ENCODE peak calls at places on chromosomes 4 and X, in five cellular contexts. F is cardiac muscle cell, E is esophagus squamous epithelium, R is lower lobe of right lung, T is psoas muscle. D is an unnamed sample.

GRCh38 chrX:24506082-24506481 is 41.0 kb downstream of the PDK3 start:
- DNase-seq in F (no peak), E (no peak), R (no peak), T (no peak), D (no peak)

GRCh38 chrX:132876933-132877332 is 81.5 kb downstream of the HS6ST2 start:
- DNase-seq in F (no peak), E (no peak), R (no peak), T (no peak), D (no peak)

GRCh38 chr4:138499627-138500026 is 257.5 kb upstream of the SLC7A11 start:
- DNase-seq in F (no peak), E (no peak), R (no peak), T (no peak), D (no peak)

GRCh38 chr4:125368161-125368560 is 53.4 kb downstream of the FAT4 start:
- DNase-seq in F (no peak), E (no peak), R (no peak), T (no peak), D (no peak)

GRCh38 chr4:73066928-73067327 is 2.6 kb downstream of the COX18 start:
- DNase-seq in F (no peak), E (no peak), R (no peak), T (no peak), D (no peak)

GRCh38 chrX:70444326-70445196 is at the start of gene DLG3:
- DNase-seq in F (peak; percentile 57), E (no peak), R (no peak), T (no peak), D (no peak)

GRCh38 chr4:53778122-53778521 is 186.8 kb upstream of the LNX1 start:
- DNase-seq in F (no peak), E (no peak), R (no peak), T (no peak), D (no peak)

GRCh38 chrX:40267334-40268118 is 169.8 kb upstream of the BCOR start:
- DNase-seq in F (no peak), E (no peak), R (no peak), T (peak; percentile 28), D (peak; percentile 13)

DNA sequence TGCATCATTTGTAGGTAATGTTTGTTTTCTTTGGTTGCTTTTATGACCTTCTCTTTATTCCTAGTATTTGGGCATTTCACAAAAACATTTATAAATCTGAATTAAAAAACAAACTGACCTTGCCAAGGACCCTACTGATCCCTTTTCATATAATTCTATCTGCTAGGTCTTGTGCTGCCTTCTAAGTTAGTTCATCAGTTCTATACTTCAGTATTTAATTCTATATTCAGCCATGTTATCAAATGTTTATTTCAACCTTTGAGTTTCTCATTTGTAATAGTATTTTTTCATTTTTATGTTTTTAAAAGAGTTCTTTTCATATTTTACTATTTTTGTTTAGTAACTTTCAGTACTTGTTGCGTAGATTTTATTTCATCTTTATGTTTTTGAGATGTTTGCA is 155.3 kb downstream of the SNCA start:
- DNase-seq in F (no peak), E (no peak), R (no peak), T (no peak), D (no peak)
- H3K4me3 ChIP-seq in F (no peak overlapping the region), E (no peak overlapping the region), R (no peak overlapping the region), T (no peak overlapping the region), D (no peak overlapping the region)

DNA sequence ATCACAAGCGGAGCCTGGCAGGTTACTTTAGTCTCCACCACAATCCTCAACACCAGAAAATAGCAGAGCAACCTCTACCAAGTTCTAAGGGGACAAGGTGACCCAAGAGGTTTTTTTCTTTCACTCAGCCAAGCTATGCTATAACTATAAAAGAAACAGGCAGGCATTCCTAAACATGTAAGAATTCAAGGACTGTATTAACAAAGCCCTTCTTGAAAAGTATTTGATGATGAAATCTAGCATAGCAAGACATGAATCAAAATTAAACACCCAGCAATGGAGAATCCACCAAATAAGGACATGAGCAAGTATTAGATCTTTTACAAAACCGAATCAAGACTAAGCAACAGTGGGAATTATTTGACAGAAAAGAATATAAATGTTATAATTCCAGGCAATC is 25.7 kb upstream of the C1QTNF7 start:
- DNase-seq in F (no peak), E (no peak), R (no peak), T (no peak), D (no peak)
- H3K36me3 ChIP-seq in F (no peaks in the 10 kb centered on the region), E (no peaks in the 10 kb centered on the region), R (no peaks in the 10 kb centered on the region), T (no peaks in the 10 kb centered on the region), D (no peaks in the 10 kb centered on the region)

DNA sequence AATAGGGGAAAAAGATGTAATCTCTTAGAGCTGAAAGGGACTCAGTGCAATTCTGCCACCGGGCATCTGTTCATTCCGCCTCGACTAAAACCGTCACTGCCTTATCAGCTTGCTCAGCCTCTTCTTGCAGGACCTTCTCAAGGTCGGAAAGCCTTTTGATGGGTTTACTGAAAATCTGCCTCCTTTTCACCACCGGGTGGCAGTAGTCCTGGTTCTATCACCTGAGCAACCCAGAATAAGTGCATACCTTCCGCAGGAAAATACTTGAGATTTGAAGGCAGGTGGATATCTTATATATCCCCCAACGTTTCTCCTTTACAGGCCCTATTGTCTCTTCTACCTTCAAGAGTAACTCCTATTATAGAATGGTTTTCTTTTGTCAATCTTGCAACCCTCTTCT is 103.4 kb upstream of the PAK3 start:
- DNase-seq in F (peak; percentile 52), E (no peak), R (no peak), T (no peak), D (no peak)
- TF ChIP-seq CTCF in F (peak; percentile 44), E (no peak), R (peak; percentile 14), T (peak; percentile 31), D (no peak)

GRCh38 chr4:110515676-110516075 is 39.7 kb downstream of the ENPEP start:
- DNase-seq in F (no peak), E (no peak), R (no peak), T (no peak), D (no peak)

GRCh38 chr4:110512901-110513300 is 36.9 kb downstream of the ENPEP start:
- DNase-seq in F (no peak), E (no peak), R (no peak), T (no peak), D (no peak)

GRCh38 chr4:110514889-110515479 is 39.0 kb downstream of the ENPEP start:
- DNase-seq in F (peak; percentile 48), E (no peak), R (no peak), T (no peak), D (no peak)

GRCh38 chr4:110518889-110519490 is 43.0 kb downstream of the ENPEP start:
- DNase-seq in F (peak; percentile 57), E (no peak), R (no peak), T (no peak), D (no peak)

DNA sequence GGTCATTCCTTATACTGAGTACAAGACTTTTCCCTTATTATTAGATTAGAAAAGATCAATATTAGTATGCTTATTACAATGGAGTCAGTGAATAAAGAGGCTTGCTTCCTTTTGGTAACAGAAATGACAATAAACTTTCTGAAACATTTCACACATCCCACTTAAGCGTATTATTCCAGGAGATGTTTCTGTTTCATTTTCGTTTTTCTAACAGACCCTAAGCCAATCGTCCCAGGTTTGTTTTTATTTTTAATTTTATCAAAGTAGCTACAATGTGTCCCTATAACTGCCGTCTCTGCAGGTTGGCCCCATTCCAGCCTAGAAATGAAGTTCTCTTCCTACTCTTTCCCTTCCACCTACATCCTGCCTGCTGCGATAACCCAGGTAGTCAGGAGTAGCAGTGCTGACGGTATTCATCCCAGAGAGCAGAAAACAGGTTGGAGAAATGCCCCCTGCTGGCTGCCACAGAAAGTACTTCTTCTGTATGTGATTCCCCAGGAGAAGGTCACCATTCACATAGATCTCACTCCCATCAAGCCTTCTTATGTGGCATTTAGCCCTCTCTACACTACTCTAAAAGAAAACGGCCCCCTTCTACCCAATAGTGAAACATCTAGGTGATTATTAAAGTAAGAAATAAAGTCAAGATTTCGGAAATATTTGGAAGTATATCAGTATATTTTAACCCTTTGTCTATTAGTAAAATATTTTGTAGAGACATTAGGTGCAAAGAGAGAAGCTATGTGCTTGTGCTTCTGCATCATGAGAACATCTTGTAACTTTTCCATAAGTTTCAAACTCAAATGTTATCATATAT is 40.4 kb downstream of the ENPEP start:
- DNase-seq in F (peak; percentile 78), E (no peak), R (peak; percentile 65), T (peak; percentile 34), D (peak; percentile 53)
- H3K4me3 ChIP-seq in F (no peak overlapping the region), E (peak overlapping the region; percentile 64), R (peak overlapping the region; percentile 51), T (peak overlapping the region; percentile 53), D (peak overlapping the region; percentile 16)

GRCh38 chrX:13816899-13817298 is at the start of gene GPM6B:
- DNase-seq in F (no peak), E (no peak), R (no peak), T (no peak), D (no peak)
- H3K36me3 ChIP-seq in F (no peaks in the 10 kb centered on the region), E (no peaks in the 10 kb centered on the region), R (no peaks in the 10 kb centered on the region), T (no peaks in the 10 kb centered on the region), D (no peaks in the 10 kb centered on the region)

DNA sequence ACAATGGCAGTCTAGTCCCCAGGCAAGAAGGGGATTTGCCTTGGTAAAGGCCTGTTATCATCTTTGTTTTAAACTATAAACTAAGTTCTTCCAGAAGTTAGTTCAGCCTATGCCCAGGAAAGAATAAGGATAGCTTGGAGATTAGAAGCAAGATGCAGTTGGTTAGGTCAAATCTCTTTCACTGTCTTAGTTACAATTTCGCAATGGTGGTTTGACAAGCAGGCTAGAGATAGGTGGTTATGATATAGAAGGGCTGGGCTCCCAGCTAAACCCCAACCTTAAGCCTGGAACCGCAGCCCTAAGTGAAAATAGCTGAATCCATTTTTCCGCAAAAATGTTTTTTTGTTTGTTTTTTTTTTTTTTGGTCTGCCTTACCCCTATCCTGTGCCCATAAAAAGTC is 41.8 kb upstream of the NEIL3 start:
- DNase-seq in F (no peak), E (no peak), R (no peak), T (no peak), D (no peak)
- TF ChIP-seq CTCF in F (no peak), E (no peak), R (no peak), T (no peak), D (no peak)

DNA sequence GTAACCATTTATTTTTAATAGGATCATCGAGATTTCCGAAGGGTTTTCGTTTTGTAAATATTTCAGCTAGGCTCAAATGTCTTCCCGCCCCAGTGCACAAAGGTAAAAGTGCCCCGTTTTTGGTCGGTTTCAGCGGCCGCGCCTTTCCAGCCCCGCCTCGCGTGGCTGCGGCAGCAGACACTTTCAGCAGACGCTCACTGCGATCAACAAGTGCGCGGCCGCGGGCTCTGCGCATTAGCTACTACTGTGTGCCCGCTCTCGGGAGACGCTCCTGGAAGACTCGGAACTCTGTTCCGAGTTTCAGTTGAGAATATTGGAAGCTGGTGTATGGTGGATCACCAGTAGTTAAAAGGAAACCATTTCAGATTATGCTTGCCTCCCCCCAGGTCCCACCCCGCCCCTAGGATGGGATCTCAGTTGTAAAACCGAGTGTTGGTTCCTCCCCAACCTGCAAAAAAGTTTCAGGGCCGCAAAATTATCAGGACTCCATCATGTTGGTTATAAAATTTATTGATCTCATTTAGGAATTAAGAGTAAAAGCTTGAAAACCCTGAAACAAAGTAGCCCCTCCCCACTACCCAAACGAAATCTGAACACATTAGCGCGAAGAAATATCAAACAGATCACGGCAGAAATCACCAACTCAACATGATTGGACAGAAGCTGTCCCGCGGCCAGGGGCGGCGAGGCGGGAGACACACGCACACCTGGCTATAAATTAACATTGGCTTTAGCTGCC is 2.2 kb downstream of the SOX3 start:
- DNase-seq in F (peak; percentile 38), E (no peak), R (no peak), T (no peak), D (no peak)
- H3K4me3 ChIP-seq in F (peak overlapping the region; percentile 2), E (peak overlapping the region; percentile 50), R (no peak overlapping the region), T (no peak overlapping the region), D (no peak overlapping the region)

DNA sequence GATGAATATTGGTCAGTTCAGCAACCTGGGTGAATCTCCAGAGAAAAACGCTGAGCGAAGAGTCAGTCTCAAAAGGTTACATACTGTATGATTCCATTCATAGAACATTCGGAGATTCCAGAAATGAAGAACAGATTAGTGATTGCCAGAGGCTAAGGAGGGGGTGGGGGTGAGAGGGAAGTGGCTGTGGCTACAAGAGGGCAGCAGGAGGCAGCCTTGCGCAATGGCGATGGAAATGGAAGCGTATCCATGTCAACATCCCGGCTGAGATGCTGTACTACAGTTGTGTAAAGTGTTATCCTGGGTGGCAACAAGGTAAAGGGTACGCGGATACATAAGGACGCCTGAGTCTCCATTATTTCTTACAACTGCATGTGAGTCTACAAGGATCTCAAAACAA is 18.0 kb downstream of the LYAR start:
- DNase-seq in F (no peak), E (no peak), R (peak; percentile 81), T (no peak), D (peak; percentile 31)
- H3K36me3 ChIP-seq in F (peaks cover 37% of the 10 kb centered on the region), E (peaks cover 12% of the 10 kb centered on the region), R (peaks cover 91% of the 10 kb centered on the region), T (peaks cover 87% of the 10 kb centered on the region), D (no peaks in the 10 kb centered on the region)